ENCODE peak calls at places on chromosomes 1 and 21, in eight cellular contexts. One of them, this sample, is unnamed.

GRCh38 chr1:185440877-185441276 is 123.8 kb upstream of the IVNS1ABP start:
- DNase-seq in A549: peak
- DNase-seq in adrenal gland: no peak
- DNase-seq in Peyer's patch: no peak
- DNase-seq in vagina: no peak
- DNase-seq in testis: no peak
- DNase-seq in stomach: no peak
- DNase-seq in thyroid gland: no peak
- DNase-seq in this sample: no peak

GRCh38 chr1:29256979-29257804 is 20.9 kb downstream of the PTPRU start:
- DNase-seq in A549: peak
- DNase-seq in adrenal gland: no peak
- DNase-seq in Peyer's patch: no peak
- DNase-seq in vagina: no peak
- DNase-seq in testis: no peak
- DNase-seq in stomach: no peak
- DNase-seq in thyroid gland: peak
- DNase-seq in this sample: no peak

GRCh38 chr21:44801468-44802395 is at the start of gene UBE2G2:
- DNase-seq in A549: peak
- DNase-seq in adrenal gland: peak
- DNase-seq in Peyer's patch: peak
- DNase-seq in vagina: no peak
- DNase-seq in testis: peak
- DNase-seq in stomach: peak
- DNase-seq in thyroid gland: peak
- DNase-seq in this sample: peak

GRCh38 chr21:17783003-17783402 is 36.2 kb downstream of the C21orf91 start:
- DNase-seq in A549: no peak
- DNase-seq in adrenal gland: no peak
- DNase-seq in Peyer's patch: no peak
- DNase-seq in vagina: no peak
- DNase-seq in testis: no peak
- DNase-seq in stomach: no peak
- DNase-seq in thyroid gland: no peak
- DNase-seq in this sample: no peak

GRCh38 chr21:41953831-41954653 is at the start of gene C2CD2:
- DNase-seq in A549: peak
- DNase-seq in adrenal gland: peak
- DNase-seq in Peyer's patch: no peak
- DNase-seq in vagina: no peak
- DNase-seq in testis: no peak
- DNase-seq in stomach: peak
- DNase-seq in thyroid gland: peak
- DNase-seq in this sample: no peak

GRCh38 chr1:56168176-56168575 is 411.2 kb downstream of the PLPP3 start:
- DNase-seq in A549: no peak
- DNase-seq in adrenal gland: no peak
- DNase-seq in Peyer's patch: no peak
- DNase-seq in vagina: no peak
- DNase-seq in testis: no peak
- DNase-seq in stomach: no peak
- DNase-seq in thyroid gland: no peak
- DNase-seq in this sample: no peak

GRCh38 chr1:89465201-89465600 is 59.4 kb upstream of the LRRC8B start:
- DNase-seq in A549: no peak
- DNase-seq in adrenal gland: no peak
- DNase-seq in Peyer's patch: no peak
- DNase-seq in vagina: no peak
- DNase-seq in testis: no peak
- DNase-seq in stomach: no peak
- DNase-seq in thyroid gland: no peak
- DNase-seq in this sample: no peak

GRCh38 chr21:46234436-46234950 is 5.9 kb upstream of the LSS start:
- DNase-seq in A549: no peak
- DNase-seq in adrenal gland: no peak
- DNase-seq in Peyer's patch: no peak
- DNase-seq in vagina: no peak
- DNase-seq in testis: no peak
- DNase-seq in stomach: no peak
- DNase-seq in thyroid gland: no peak
- DNase-seq in this sample: no peak

GRCh38 chr21:45076245-45076661 is 1.9 kb downstream of the ADARB1 start:
- DNase-seq in A549: no peak
- DNase-seq in adrenal gland: no peak
- DNase-seq in Peyer's patch: no peak
- DNase-seq in vagina: no peak
- DNase-seq in testis: no peak
- DNase-seq in stomach: peak
- DNase-seq in thyroid gland: no peak
- DNase-seq in this sample: no peak

GRCh38 chr1:186793582-186793927 is 35.2 kb upstream of the PLA2G4A start:
- DNase-seq in A549: no peak
- DNase-seq in adrenal gland: no peak
- DNase-seq in Peyer's patch: no peak
- DNase-seq in vagina: no peak
- DNase-seq in testis: no peak
- DNase-seq in stomach: no peak
- DNase-seq in thyroid gland: no peak
- DNase-seq in this sample: no peak

GRCh38 chr1:4395676-4396075 is 258.7 kb upstream of the AJAP1 start:
- DNase-seq in A549: no peak
- DNase-seq in adrenal gland: no peak
- DNase-seq in Peyer's patch: no peak
- DNase-seq in vagina: no peak
- DNase-seq in testis: no peak
- DNase-seq in stomach: no peak
- DNase-seq in thyroid gland: no peak
- DNase-seq in this sample: no peak

GRCh38 chr1:10640079-10640578 is 156.3 kb downstream of the CASZ1 start:
- DNase-seq in A549: no peak
- DNase-seq in adrenal gland: peak
- DNase-seq in Peyer's patch: no peak
- DNase-seq in vagina: no peak
- DNase-seq in testis: no peak
- DNase-seq in stomach: peak
- DNase-seq in thyroid gland: no peak
- DNase-seq in this sample: no peak

GRCh38 chr1:16903054-16903453 is 7.3 kb downstream of the RNU1-2 start:
- DNase-seq in A549: peak
- DNase-seq in adrenal gland: no peak
- DNase-seq in Peyer's patch: no peak
- DNase-seq in vagina: no peak
- DNase-seq in testis: peak
- DNase-seq in stomach: no peak
- DNase-seq in thyroid gland: no peak
- DNase-seq in this sample: no peak

GRCh38 chr1:116556289-116557006 is 14.4 kb downstream of the CD58 start:
- DNase-seq in A549: peak
- DNase-seq in adrenal gland: peak
- DNase-seq in Peyer's patch: peak
- DNase-seq in vagina: no peak
- DNase-seq in testis: no peak
- DNase-seq in stomach: peak
- DNase-seq in thyroid gland: no peak
- DNase-seq in this sample: peak

GRCh38 chr1:5994713-5995621 is 2.7 kb upstream of the NPHP4 start:
- DNase-seq in A549: no peak
- DNase-seq in adrenal gland: no peak
- DNase-seq in Peyer's patch: peak
- DNase-seq in vagina: no peak
- DNase-seq in testis: no peak
- DNase-seq in stomach: no peak
- DNase-seq in thyroid gland: no peak
- DNase-seq in this sample: no peak

GRCh38 chr1:192518700-192519099 is 56.9 kb upstream of the RGS1 start:
- DNase-seq in A549: no peak
- DNase-seq in adrenal gland: no peak
- DNase-seq in Peyer's patch: no peak
- DNase-seq in vagina: no peak
- DNase-seq in testis: no peak
- DNase-seq in stomach: no peak
- DNase-seq in thyroid gland: no peak
- DNase-seq in this sample: no peak

GRCh38 chr1:42962641-42963377 is 4.1 kb upstream of the SLC2A1 start:
- DNase-seq in A549: peak
- DNase-seq in adrenal gland: no peak
- DNase-seq in Peyer's patch: no peak
- DNase-seq in vagina: no peak
- DNase-seq in testis: no peak
- DNase-seq in stomach: peak
- DNase-seq in thyroid gland: peak
- DNase-seq in this sample: no peak

GRCh38 chr1:92080128-92080985 is at the start of gene BTBD8:
- DNase-seq in A549: peak
- DNase-seq in adrenal gland: peak
- DNase-seq in Peyer's patch: peak
- DNase-seq in vagina: no peak
- DNase-seq in testis: peak
- DNase-seq in stomach: peak
- DNase-seq in thyroid gland: peak
- DNase-seq in this sample: peak

GRCh38 chr21:37257526-37257966 is 9.6 kb downstream of the VPS26C start:
- DNase-seq in A549: peak
- DNase-seq in adrenal gland: peak
- DNase-seq in Peyer's patch: peak
- DNase-seq in vagina: no peak
- DNase-seq in testis: peak
- DNase-seq in stomach: no peak
- DNase-seq in thyroid gland: peak
- DNase-seq in this sample: no peak

GRCh38 chr1:51592711-51593110 is 24.2 kb upstream of the OSBPL9 start:
- DNase-seq in A549: no peak
- DNase-seq in adrenal gland: no peak
- DNase-seq in Peyer's patch: no peak
- DNase-seq in vagina: no peak
- DNase-seq in testis: no peak
- DNase-seq in stomach: no peak
- DNase-seq in thyroid gland: no peak
- DNase-seq in this sample: no peak

GRCh38 chr1:246068619-246069509 is 438.2 kb downstream of the SMYD3 start:
- DNase-seq in A549: no peak
- DNase-seq in adrenal gland: no peak
- DNase-seq in Peyer's patch: no peak
- DNase-seq in vagina: no peak
- DNase-seq in testis: no peak
- DNase-seq in stomach: no peak
- DNase-seq in thyroid gland: no peak
- DNase-seq in this sample: no peak

GRCh38 chr1:154220071-154220969 is at the start of gene UBAP2L:
- DNase-seq in A549: peak
- DNase-seq in adrenal gland: peak
- DNase-seq in Peyer's patch: peak
- DNase-seq in vagina: peak
- DNase-seq in testis: peak
- DNase-seq in stomach: peak
- DNase-seq in thyroid gland: peak
- DNase-seq in this sample: peak
- TF ChIP-seq POLR2A in A549: peak
- TF ChIP-seq POLR2A in adrenal gland: peak
- TF ChIP-seq POLR2A in Peyer's patch: peak
- TF ChIP-seq POLR2A in vagina: no peak
- TF ChIP-seq POLR2A in testis: peak
- TF ChIP-seq POLR2A in stomach: no peak
- TF ChIP-seq POLR2A in thyroid gland: no peak
- TF ChIP-seq POLR2A in this sample: peak

DNA sequence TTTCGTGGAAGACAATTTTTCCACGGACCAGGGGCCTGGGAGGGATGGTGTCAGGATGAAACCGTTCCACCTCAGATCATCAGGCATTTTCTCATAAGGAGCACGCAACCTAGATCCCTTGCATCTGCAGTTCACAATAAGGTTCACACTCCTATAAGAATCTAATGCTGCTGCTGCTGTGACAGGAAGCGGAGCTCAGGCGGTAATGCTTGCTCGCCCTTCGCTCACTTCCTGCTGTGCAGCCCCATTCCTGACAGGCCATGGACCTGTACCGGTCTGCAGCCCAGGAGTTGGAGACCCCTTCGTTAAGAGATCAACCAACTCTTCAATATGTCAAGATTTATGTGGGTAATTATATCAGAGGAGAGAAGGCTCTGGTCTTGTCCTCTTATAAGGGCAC is 3.3 kb upstream of the DHX9 start:
- DNase-seq in A549: no peak
- DNase-seq in adrenal gland: no peak
- DNase-seq in Peyer's patch: no peak
- DNase-seq in vagina: no peak
- DNase-seq in testis: no peak
- DNase-seq in stomach: no peak
- DNase-seq in thyroid gland: no peak
- DNase-seq in this sample: no peak
- TF ChIP-seq POLR2A in A549: peak
- TF ChIP-seq POLR2A in adrenal gland: no peak
- TF ChIP-seq POLR2A in Peyer's patch: no peak
- TF ChIP-seq POLR2A in vagina: no peak
- TF ChIP-seq POLR2A in testis: no peak
- TF ChIP-seq POLR2A in stomach: no peak
- TF ChIP-seq POLR2A in thyroid gland: no peak
- TF ChIP-seq POLR2A in this sample: no peak

GRCh38 chr1:100785399-100786082 is 66.0 kb downstream of the VCAM1 start:
- DNase-seq in A549: no peak
- DNase-seq in adrenal gland: no peak
- DNase-seq in Peyer's patch: no peak
- DNase-seq in vagina: no peak
- DNase-seq in testis: no peak
- DNase-seq in stomach: no peak
- DNase-seq in thyroid gland: no peak
- DNase-seq in this sample: no peak
- TF ChIP-seq POLR2A in A549: no peak
- TF ChIP-seq POLR2A in adrenal gland: no peak
- TF ChIP-seq POLR2A in Peyer's patch: no peak
- TF ChIP-seq POLR2A in vagina: no peak
- TF ChIP-seq POLR2A in testis: no peak
- TF ChIP-seq POLR2A in stomach: no peak
- TF ChIP-seq POLR2A in thyroid gland: no peak
- TF ChIP-seq POLR2A in this sample: no peak

DNA sequence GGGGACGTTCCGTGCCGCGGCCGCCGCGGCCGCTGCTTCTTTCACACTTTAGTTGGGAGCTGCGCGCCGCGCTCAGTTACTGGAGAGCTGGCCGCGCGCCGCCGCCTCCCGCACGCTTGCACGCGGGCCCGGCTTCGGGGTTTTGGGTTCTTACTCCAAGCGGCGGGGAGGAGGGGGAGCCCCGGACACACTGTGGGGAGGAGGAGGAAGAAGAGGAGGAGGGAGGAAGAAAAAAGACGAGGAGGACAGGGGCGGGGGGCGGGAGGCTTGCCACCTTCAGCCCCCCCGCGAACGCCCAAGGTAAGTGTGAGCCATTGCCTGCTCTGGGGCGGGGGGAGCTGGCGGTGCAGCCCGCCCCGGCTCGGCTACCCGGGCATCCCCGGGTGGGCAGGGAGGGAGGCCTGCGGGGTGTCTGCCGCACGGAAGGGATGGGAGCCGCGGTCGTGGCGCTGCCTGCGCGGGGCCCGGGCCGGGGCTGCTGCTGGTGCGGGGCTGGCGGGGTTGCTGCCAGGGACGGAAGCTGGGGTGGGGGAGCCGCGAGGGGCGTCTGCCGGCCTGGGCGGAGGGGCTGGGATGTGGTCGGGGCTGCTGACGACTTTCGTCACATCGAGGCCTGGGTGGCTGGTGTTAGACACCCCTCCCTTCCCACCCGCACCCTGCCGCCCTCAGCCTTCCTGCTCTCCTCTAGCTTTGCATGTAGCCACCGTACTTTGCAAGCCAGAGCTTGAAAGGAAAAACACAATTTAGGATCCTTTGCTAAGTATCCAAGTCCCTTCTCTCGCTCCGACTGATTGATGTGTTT is 441 bp downstream of the C1orf21 start:
- DNase-seq in A549: peak
- DNase-seq in adrenal gland: peak
- DNase-seq in Peyer's patch: no peak
- DNase-seq in vagina: no peak
- DNase-seq in testis: peak
- DNase-seq in stomach: no peak
- DNase-seq in thyroid gland: peak
- DNase-seq in this sample: peak
- TF ChIP-seq POLR2A in A549: no peak
- TF ChIP-seq POLR2A in adrenal gland: peak
- TF ChIP-seq POLR2A in Peyer's patch: no peak
- TF ChIP-seq POLR2A in vagina: no peak
- TF ChIP-seq POLR2A in testis: no peak
- TF ChIP-seq POLR2A in stomach: no peak
- TF ChIP-seq POLR2A in thyroid gland: no peak
- TF ChIP-seq POLR2A in this sample: no peak

This sample was measured in breast epithelium.